ENCODE peak calls at places on chromosome 2, in nine cellular contexts. D is T-cell; X is stimulated activated naive CD4-positive, alpha-beta T cell; M is retinal pigment epithelial cell; G is nephron progenitor cell; I is H9; C is GM19239; Q is activated CD4-positive, alpha-beta T cell treated with anti-CD3 and anti-CD28 coated beads, Interleukin-2, amount 50 U/mL, for 1 hour; U is mesenchymal stem cell. H is an unnamed sample.

GRCh38 chr2:54895735-54896134 is 154.5 kb downstream of the RTN4 start:
- DNase-seq in M (no peak), U (no peak), X (no peak), I (no peak), C (no peak), Q (no peak), G (no peak), D (no peak), H (no peak)

GRCh38 chr2:54988612-54989011 is 61.6 kb downstream of the RTN4 start:
- DNase-seq in G (no peak), Q (no peak), C (no peak), D (no peak), U (no peak), I (no peak), M (no peak), X (no peak), H (no peak)

GRCh38 chr2:88738271-88738670 is 46.8 kb downstream of the RPIA start:
- DNase-seq in X (no peak), C (no peak), Q (no peak), G (no peak), I (no peak), U (peak; percentile 8), D (no peak), M (peak; percentile 87), H (no peak)

GRCh38 chr2:68263632-68264031 is 11.3 kb upstream of the PPP3R1 start:
- DNase-seq in I (no peak), D (no peak), M (no peak), Q (no peak), G (no peak), C (no peak), U (no peak), X (no peak), H (no peak)

GRCh38 chr2:53500181-53500580 is 267.4 kb upstream of the CHAC2 start:
- DNase-seq in Q (no peak), U (no peak), I (no peak), G (no peak), M (no peak), X (no peak), C (no peak), D (no peak), H (no peak)

GRCh38 chr2:111252436-111252835 is 131.7 kb downstream of the BCL2L11 start:
- DNase-seq in U (no peak), Q (no peak), M (no peak), I (no peak), X (no peak), D (no peak), C (no peak), G (no peak), H (no peak)

GRCh38 chr2:206515580-206515979 is 72.2 kb downstream of the ADAM23 start:
- DNase-seq in C (no peak), I (no peak), Q (no peak), D (no peak), U (no peak), M (no peak), G (no peak), X (no peak), H (no peak)

GRCh38 chr2:174785481-174785880 is 21.2 kb upstream of the CHRNA1 start:
- DNase-seq in Q (no peak), M (no peak), I (no peak), X (no peak), U (no peak), D (no peak), G (no peak), C (no peak), H (no peak)

GRCh38 chr2:33267745-33268144 is 208.7 kb upstream of the RASGRP3 start:
- DNase-seq in X (no peak), G (no peak), U (peak; percentile 40), I (no peak), Q (no peak), C (no peak), M (no peak), D (no peak), H (no peak)

GRCh38 chr2:132588576-132588975 is 81.4 kb downstream of the LYPD1 start:
- DNase-seq in C (no peak), D (no peak), G (no peak), X (no peak), U (no peak), Q (no peak), M (no peak), I (no peak), H (no peak)

GRCh38 chr2:103788875-103789715 is 1027.3 kb downstream of the TMEM182 start:
- DNase-seq in M (peak; percentile 89), I (peak; percentile 57), C (no peak), X (no peak), D (no peak), G (peak; percentile 61), U (peak; percentile 7), Q (no peak), H (no peak)

GRCh38 chr2:153059338-153060052 is 341.1 kb downstream of the ARL6IP6 start:
- DNase-seq in X (no peak), M (peak; percentile 76), I (no peak), D (no peak), G (no peak), U (peak; percentile 58), C (no peak), Q (no peak), H (no peak)

GRCh38 chr2:73214120-73215035 is at the start of gene SMYD5:
- DNase-seq in I (peak; percentile 86), C (peak; percentile 82), U (peak; percentile 89), G (peak; percentile 91), X (peak; percentile 84), Q (peak; percentile 90), D (peak; percentile 89), M (no peak), H (peak; percentile 92)

GRCh38 chr2:128441341-128442052 is 122.8 kb upstream of the HS6ST1 start:
- DNase-seq in X (no peak), M (no peak), U (no peak), G (no peak), D (no peak), Q (no peak), I (no peak), C (no peak), H (no peak)

H was measured in effector memory CD8-positive, alpha-beta T cell.